ENCODE peak calls at places on chromosome 12, in five cellular contexts. B is activated T-cell treated with anti-CD3 and anti-CD28 coated beads, Interleukin-2, amount 50 U/mL, for 72 hours; M is endothelial cell; S is right lobe of liver; D is fibroblast of lung. O is an unnamed sample.

GRCh38 chr12:81644503-81644902 is 114.6 kb downstream of the PPFIA2 start:
- DNase-seq in S (no peak), M (no peak), B (no peak), D (peak), O (peak)

GRCh38 chr12:2692156-2692555 is 102.6 kb upstream of the FKBP4 start:
- DNase-seq in D (no peak), B (peak), S (no peak), M (no peak), O (no peak)

GRCh38 chr12:31220633-31221565 is 105.1 kb downstream of the SINHCAF start:
- DNase-seq in M (no peak), B (no peak), D (peak), S (no peak), O (no peak)

GRCh38 chr12:101051901-101052550 is 158.0 kb downstream of the SLC5A8 start:
- DNase-seq in M (no peak), B (no peak), S (no peak), D (peak), O (peak)

GRCh38 chr12:34352098-34352497 is 329.8 kb downstream of the ALG10 start:
- DNase-seq in S (no peak), D (no peak), M (no peak), B (no peak), O (no peak)

GRCh38 chr12:77325505-77325904 is 260.1 kb upstream of the E2F7 start:
- DNase-seq in S (peak), B (no peak), M (peak), D (no peak), O (peak)

GRCh38 chr12:65229441-65229840 is 49.0 kb upstream of the MSRB3 start:
- DNase-seq in B (no peak), D (peak), S (no peak), M (no peak), O (no peak)

GRCh38 chr12:1576410-1577240 is 17.8 kb downstream of the FBXL14 start:
- DNase-seq in M (no peak), D (peak), B (no peak), S (no peak), O (peak)

GRCh38 chr12:117168976-117169375 is 21.3 kb downstream of the FBXO21 start:
- DNase-seq in S (no peak), M (no peak), B (no peak), D (no peak), O (no peak)

GRCh38 chr12:26122681-26123481 is 2.0 kb downstream of the BHLHE41 start:
- DNase-seq in D (peak), M (peak), S (peak), B (peak), O (peak)

GRCh38 chr12:29773076-29773475 is 10.7 kb downstream of the TMTC1 start:
- DNase-seq in D (no peak), B (no peak), S (no peak), M (no peak), O (no peak)

GRCh38 chr12:49794811-49795653 is 33.2 kb downstream of the NCKAP5L start:
- DNase-seq in D (no peak), S (no peak), B (no peak), M (no peak), O (no peak)

GRCh38 chr12:8156416-8156815 is 399 bp upstream of the ZNF705A start:
- DNase-seq in D (no peak), M (no peak), B (no peak), S (no peak), O (no peak)

GRCh38 chr12:123897221-123897620 is 75.4 kb downstream of the CCDC92 start:
- DNase-seq in S (no peak), M (no peak), D (peak), B (no peak), O (no peak)

GRCh38 chr12:108367436-108367835 is 28.3 kb upstream of the CMKLR1 start:
- DNase-seq in B (no peak), S (peak), D (no peak), M (no peak), O (no peak)

GRCh38 chr12:101670007-101670671 is 27.3 kb upstream of the CHPT1 start:
- DNase-seq in D (peak), B (peak), S (no peak), M (peak), O (peak)

GRCh38 chr12:79988368-79988767 is 53.5 kb upstream of the PPP1R12A start:
- DNase-seq in D (peak), B (no peak), M (no peak), S (no peak), O (no peak)

GRCh38 chr12:113058553-113058952 is 2.0 kb downstream of the DTX1 start:
- DNase-seq in S (no peak), D (no peak), M (no peak), B (no peak), O (no peak)

GRCh38 chr12:99804715-99805114 is 157.2 kb downstream of the GARIN6 start:
- DNase-seq in D (no peak), B (no peak), M (no peak), S (no peak), O (no peak)

GRCh38 chr12:62933220-62933870 is 1.6 kb downstream of the PPM1H start:
- DNase-seq in M (peak), B (no peak), S (peak), D (no peak), O (peak)

GRCh38 chr12:62435337-62436163 is 31.1 kb upstream of the MON2 start:
- DNase-seq in D (peak), M (peak), B (peak), S (peak), O (peak)

GRCh38 chr12:109771746-109772621 is 58.4 kb downstream of the FAM222A start:
- DNase-seq in D (no peak), B (no peak), M (no peak), S (no peak), O (peak)

GRCh38 chr12:131034631-131035267 is 81.0 kb downstream of the ADGRD1 start:
- DNase-seq in B (no peak), S (no peak), M (no peak), D (no peak), O (no peak)

GRCh38 chr12:117377758-117378157 is 16.3 kb upstream of the NOS1 start:
- DNase-seq in D (no peak), M (no peak), S (no peak), B (no peak), O (no peak)

GRCh38 chr12:124177276-124177950 is 117.5 kb upstream of the RFLNA start:
- DNase-seq in D (no peak), S (no peak), B (no peak), M (no peak), O (no peak)

GRCh38 chr12:125263385-125263784 is 198.2 kb downstream of the AACS start:
- DNase-seq in S (no peak), M (no peak), D (no peak), B (no peak), O (no peak)

GRCh38 chr12:42380733-42381132 is 54.8 kb downstream of the PPHLN1 start:
- DNase-seq in S (no peak), D (no peak), B (no peak), M (no peak), O (no peak)

GRCh38 chr12:100401660-100402059 is 44.8 kb downstream of the SLC17A8 start:
- DNase-seq in B (no peak), M (no peak), S (no peak), D (peak), O (no peak)

GRCh38 chr12:106248177-106248848 is 493 bp upstream of the CKAP4 start:
- DNase-seq in D (peak), M (peak), B (peak), S (peak), O (no peak)

GRCh38 chr12:109538191-109538863 is 35.0 kb downstream of the MMAB start:
- DNase-seq in S (no peak), D (no peak), M (no peak), B (no peak), O (peak)

GRCh38 chr12:180445-180844 is 33.5 kb downstream of the SLC6A12 start:
- DNase-seq in M (no peak), B (peak), D (peak), S (no peak), O (no peak)

GRCh38 chr12:67457799-67458680 is 188.9 kb downstream of the CAND1 start:
- DNase-seq in D (no peak), B (no peak), M (no peak), S (no peak), O (no peak)

GRCh38 chr12:27814851-27815591 is 35.0 kb upstream of the MANSC4 start:
- DNase-seq in D (peak), S (no peak), B (no peak), M (no peak), O (no peak)

O was measured in SK-N-SH.